ENCODE peak calls at places on chromosome 12, in eight cellular contexts. E is mesothelial cell of epicardium, H is nephron progenitor cell, K is tibial artery, B is B cell, T is lower leg skin, D is endothelial cell, U is Peyer's patch. Q is an unnamed sample.

GRCh38 chr12:9319044-9319841 is 111.0 kb upstream of the PZP start:
- DNase-seq in H (no peak), E (no peak), B (no peak), T (no peak), D (no peak), U (no peak), K (no peak), Q (no peak)

GRCh38 chr12:95208678-95209077 is 8.6 kb downstream of the FGD6 start:
- DNase-seq in D (no peak), K (no peak), T (no peak), B (no peak), E (no peak), H (no peak), U (no peak), Q (no peak)

GRCh38 chr12:98686603-98687002 is 41.5 kb downstream of the APAF1 start:
- DNase-seq in K (no peak), T (no peak), B (no peak), D (no peak), U (no peak), H (no peak), E (no peak), Q (no peak)

GRCh38 chr12:75938189-75938588 is 93.4 kb downstream of the PHLDA1 start:
- DNase-seq in H (no peak), B (no peak), E (no peak), U (no peak), D (no peak), K (no peak), T (no peak), Q (no peak)

GRCh38 chr12:124411291-124411878 is 116.5 kb downstream of the RFLNA start:
- DNase-seq in H (peak), E (no peak), B (no peak), U (no peak), K (peak), T (peak), D (no peak), Q (no peak)

GRCh38 chr12:49985981-49986380 is 13.2 kb downstream of the AQP6 start:
- DNase-seq in U (no peak), T (peak), K (no peak), D (no peak), B (no peak), E (no peak), H (no peak), Q (no peak)

GRCh38 chr12:121799175-121799841 is 4.5 kb upstream of the SETD1B start:
- DNase-seq in T (peak), D (no peak), E (no peak), U (no peak), B (peak), H (peak), K (peak), Q (no peak)

GRCh38 chr12:121214855-121215745 is 5.2 kb downstream of the P2RX4 start:
- DNase-seq in T (no peak), H (no peak), U (no peak), E (no peak), K (peak), D (no peak), B (no peak), Q (no peak)

GRCh38 chr12:7127916-7128626 is 618 bp downstream of the RBP5 start:
- DNase-seq in K (no peak), H (no peak), U (no peak), D (no peak), T (no peak), B (no peak), E (no peak), Q (no peak)

GRCh38 chr12:47433876-47434275 is 272.0 kb downstream of the RPAP3 start:
- DNase-seq in T (no peak), H (no peak), B (no peak), D (no peak), E (no peak), K (no peak), U (no peak), Q (no peak)

GRCh38 chr12:18224745-18225144 is 36.6 kb upstream of the PIK3C2G start:
- DNase-seq in B (no peak), E (no peak), K (no peak), D (no peak), T (no peak), U (no peak), H (no peak), Q (no peak)

GRCh38 chr12:52650520-52651081 is 1.4 kb downstream of the KRT2 start:
- DNase-seq in K (no peak), T (peak), U (no peak), H (no peak), D (no peak), B (no peak), E (no peak), Q (no peak)

GRCh38 chr12:1453801-1454200 is 140.6 kb downstream of the FBXL14 start:
- DNase-seq in E (no peak), H (peak), U (no peak), D (no peak), T (no peak), K (no peak), B (no peak), Q (no peak)

GRCh38 chr12:112998997-112999767 is 20.9 kb downstream of the OAS2 start:
- DNase-seq in K (no peak), D (no peak), B (peak), H (no peak), U (peak), E (no peak), T (no peak), Q (no peak)

GRCh38 chr12:87509233-87509820 is 519.9 kb downstream of the C12orf50 start:
- DNase-seq in B (no peak), U (no peak), H (no peak), E (no peak), D (no peak), K (no peak), T (no peak), Q (no peak)

GRCh38 chr12:52246720-52247621 is 13.9 kb downstream of the KRT7 start:
- DNase-seq in H (no peak), T (peak), K (no peak), B (no peak), E (no peak), U (no peak), D (no peak), Q (no peak)

GRCh38 chr12:49730568-49731101 is 10.7 kb upstream of the TMBIM6 start:
- DNase-seq in D (no peak), B (no peak), T (no peak), K (no peak), H (no peak), U (no peak), E (no peak), Q (no peak)

GRCh38 chr12:107011519-107011918 is 24.6 kb upstream of the MTERF2 start:
- DNase-seq in K (no peak), H (no peak), U (no peak), B (no peak), T (no peak), D (no peak), E (no peak), Q (no peak)

GRCh38 chr12:107017042-107017441 is 30.1 kb upstream of the MTERF2 start:
- DNase-seq in E (no peak), D (no peak), K (no peak), H (no peak), B (no peak), T (no peak), U (no peak), Q (no peak)

GRCh38 chr12:107012736-107013425 is 25.9 kb upstream of the MTERF2 start:
- DNase-seq in U (no peak), D (no peak), H (no peak), B (no peak), K (no peak), T (no peak), E (no peak), Q (no peak)

GRCh38 chr12:107019546-107019945 is 32.6 kb upstream of the MTERF2 start:
- DNase-seq in D (no peak), H (no peak), U (no peak), E (no peak), K (no peak), B (no peak), T (no peak), Q (no peak)

DNA sequence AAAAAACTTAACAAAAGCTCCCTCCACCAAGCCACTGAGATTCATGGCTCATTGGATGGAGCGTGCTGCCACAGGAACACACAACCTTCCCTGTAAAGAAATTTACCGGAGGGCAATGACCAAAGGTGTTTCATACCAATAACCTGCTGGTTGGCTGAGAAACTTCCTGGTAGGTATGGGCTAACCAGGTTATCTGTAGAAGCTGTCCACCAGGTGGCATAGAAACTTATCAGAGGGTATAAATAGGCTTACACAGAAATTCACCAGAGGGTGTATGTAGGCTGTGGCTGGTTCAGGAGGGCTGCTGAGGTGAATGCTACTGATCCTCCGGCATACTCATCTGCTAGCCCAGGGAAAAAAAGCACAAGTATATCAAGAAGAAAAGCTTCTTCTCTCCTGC is 27.1 kb upstream of the MTERF2 start:
- DNase-seq in T (no peak), K (no peak), H (no peak), D (no peak), E (no peak), U (no peak), B (no peak), Q (no peak)
- TF ChIP-seq CTCF in T (no peak), K (no peak), H (no peak), D (peak), E (no peak), U (no peak), B (no peak), Q (peak)

DNA sequence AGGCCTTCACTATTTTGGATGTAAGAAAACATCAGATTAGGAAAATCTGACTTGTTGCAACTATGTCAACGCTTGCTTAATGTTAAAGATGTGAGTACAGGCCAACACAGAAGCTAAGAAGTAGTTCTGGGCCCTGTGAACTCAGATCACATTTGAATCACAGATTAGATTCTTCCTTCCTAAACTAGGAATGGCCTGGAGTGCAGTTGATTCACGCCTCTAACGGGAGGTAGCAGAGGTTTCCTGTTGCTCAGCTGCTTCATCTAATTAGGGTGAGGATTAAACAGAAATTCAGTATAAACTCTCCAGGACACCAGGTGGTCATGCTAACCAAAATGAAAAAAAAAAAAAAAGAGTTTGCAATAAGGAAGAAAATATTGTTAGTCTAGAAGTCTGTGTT is 314.3 kb downstream of the TRHDE start:
- DNase-seq in B (no peak), D (no peak), U (no peak), E (no peak), T (no peak), H (no peak), K (no peak), Q (no peak)
- TF ChIP-seq CTCF in B (no peak), D (no peak), U (no peak), E (no peak), T (no peak), H (no peak), K (no peak), Q (no peak)

DNA sequence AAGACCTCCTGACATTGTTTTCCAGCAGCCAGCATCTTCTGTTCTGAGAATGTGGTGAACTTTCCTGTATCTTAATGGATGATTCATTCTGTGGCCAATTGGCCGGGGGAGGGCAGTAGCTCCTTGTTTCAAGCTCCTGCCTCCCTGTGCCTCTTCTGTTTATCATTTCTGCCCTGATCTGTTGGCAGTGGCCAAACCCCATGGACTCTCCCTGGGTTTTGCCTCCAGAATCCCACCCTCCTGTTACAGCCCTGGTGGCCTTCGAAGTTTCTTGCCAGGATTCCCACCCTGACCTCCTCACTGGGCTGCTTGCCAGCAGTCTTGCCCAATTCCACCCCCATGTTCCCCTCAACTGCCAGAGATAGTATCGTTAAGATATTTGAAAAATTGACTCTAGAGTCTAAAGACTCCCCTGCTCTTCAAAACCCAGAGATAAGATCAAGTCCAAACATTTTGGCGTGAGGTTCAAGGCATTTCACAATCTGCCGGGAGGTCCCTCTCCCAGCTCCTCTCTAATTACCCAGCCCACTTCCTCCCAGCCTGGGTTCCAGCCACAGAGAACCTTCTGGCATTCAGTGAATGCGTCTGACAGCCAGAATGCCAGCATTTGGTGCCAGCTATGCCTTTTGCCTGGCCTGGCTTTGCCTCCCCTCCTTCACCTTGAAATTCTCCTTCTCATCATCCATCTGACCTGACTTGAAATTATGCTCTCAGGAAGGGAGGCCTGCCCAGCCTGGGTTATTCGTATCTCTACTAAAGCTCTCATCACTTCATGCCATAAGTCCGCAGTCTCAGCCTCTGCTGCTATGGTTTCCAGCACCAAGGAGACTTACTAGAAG is 37.7 kb upstream of the TXNRD1 start:
- DNase-seq in H (no peak), T (peak), E (no peak), B (no peak), U (peak), D (no peak), K (peak), Q (no peak)
- TF ChIP-seq CTCF in H (no peak), T (no peak), E (no peak), B (no peak), U (no peak), D (no peak), K (no peak), Q (no peak)

GRCh38 chr12:11805043-11805442 is 155.6 kb downstream of the ETV6 start:
- DNase-seq in D (no peak), H (no peak), U (no peak), B (no peak), T (no peak), E (no peak), K (no peak), Q (no peak)
- TF ChIP-seq CTCF in D (peak), H (no peak), U (no peak), B (no peak), T (no peak), E (peak), K (no peak), Q (peak)

GRCh38 chr12:131053567-131053966 is 99.9 kb downstream of the ADGRD1 start:
- DNase-seq in B (no peak), E (no peak), H (no peak), T (no peak), D (no peak), U (no peak), K (no peak), Q (no peak)
- TF ChIP-seq CTCF in B (no peak), E (no peak), H (no peak), T (no peak), D (no peak), U (no peak), K (no peak), Q (no peak)

DNA sequence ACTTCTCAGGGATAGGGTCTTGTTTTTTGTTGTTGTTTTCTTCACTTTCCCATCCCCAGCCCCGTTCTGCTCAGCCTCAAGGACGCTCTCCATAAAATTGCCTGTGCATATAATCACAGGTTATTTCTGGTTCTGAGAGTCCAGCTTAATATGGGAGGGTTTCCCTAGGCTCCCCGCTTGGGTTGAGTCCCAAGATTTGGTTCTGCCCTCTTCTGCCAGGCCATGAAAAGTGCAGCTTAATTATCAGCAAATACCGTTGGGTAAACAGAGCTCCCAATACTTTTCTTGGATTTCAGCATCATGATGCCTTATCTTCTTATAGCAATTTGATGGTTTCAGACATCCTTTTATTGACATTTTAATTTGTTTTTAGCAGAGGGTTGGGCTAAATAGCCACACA is 75.6 kb downstream of the GRIN2B start:
- DNase-seq in E (no peak), K (no peak), B (no peak), T (no peak), H (no peak), D (no peak), U (no peak), Q (no peak)
- TF ChIP-seq CTCF in E (no peak), K (no peak), B (no peak), T (no peak), H (no peak), D (no peak), U (no peak), Q (no peak)

GRCh38 chr12:102526701-102527100 is 46.3 kb upstream of the IGF1 start:
- DNase-seq in E (no peak), H (no peak), K (no peak), D (no peak), U (no peak), T (no peak), B (no peak), Q (no peak)

GRCh38 chr12:102527256-102527720 is 46.9 kb upstream of the IGF1 start:
- DNase-seq in K (no peak), B (no peak), U (no peak), E (no peak), H (no peak), T (no peak), D (no peak), Q (no peak)

GRCh38 chr12:102518871-102519270 is 38.5 kb upstream of the IGF1 start:
- DNase-seq in D (no peak), U (no peak), E (no peak), B (no peak), H (no peak), T (no peak), K (no peak), Q (no peak)

GRCh38 chr12:102521662-102522277 is 41.4 kb upstream of the IGF1 start:
- DNase-seq in T (no peak), E (no peak), D (no peak), K (no peak), H (no peak), B (no peak), U (no peak), Q (no peak)

GRCh38 chr12:102522768-102523167 is 42.4 kb upstream of the IGF1 start:
- DNase-seq in B (no peak), U (no peak), K (no peak), T (no peak), E (no peak), D (no peak), H (no peak), Q (no peak)
- TF ChIP-seq CTCF in B (no peak), U (no peak), K (no peak), T (no peak), E (no peak), D (no peak), H (no peak), Q (peak)

DNA sequence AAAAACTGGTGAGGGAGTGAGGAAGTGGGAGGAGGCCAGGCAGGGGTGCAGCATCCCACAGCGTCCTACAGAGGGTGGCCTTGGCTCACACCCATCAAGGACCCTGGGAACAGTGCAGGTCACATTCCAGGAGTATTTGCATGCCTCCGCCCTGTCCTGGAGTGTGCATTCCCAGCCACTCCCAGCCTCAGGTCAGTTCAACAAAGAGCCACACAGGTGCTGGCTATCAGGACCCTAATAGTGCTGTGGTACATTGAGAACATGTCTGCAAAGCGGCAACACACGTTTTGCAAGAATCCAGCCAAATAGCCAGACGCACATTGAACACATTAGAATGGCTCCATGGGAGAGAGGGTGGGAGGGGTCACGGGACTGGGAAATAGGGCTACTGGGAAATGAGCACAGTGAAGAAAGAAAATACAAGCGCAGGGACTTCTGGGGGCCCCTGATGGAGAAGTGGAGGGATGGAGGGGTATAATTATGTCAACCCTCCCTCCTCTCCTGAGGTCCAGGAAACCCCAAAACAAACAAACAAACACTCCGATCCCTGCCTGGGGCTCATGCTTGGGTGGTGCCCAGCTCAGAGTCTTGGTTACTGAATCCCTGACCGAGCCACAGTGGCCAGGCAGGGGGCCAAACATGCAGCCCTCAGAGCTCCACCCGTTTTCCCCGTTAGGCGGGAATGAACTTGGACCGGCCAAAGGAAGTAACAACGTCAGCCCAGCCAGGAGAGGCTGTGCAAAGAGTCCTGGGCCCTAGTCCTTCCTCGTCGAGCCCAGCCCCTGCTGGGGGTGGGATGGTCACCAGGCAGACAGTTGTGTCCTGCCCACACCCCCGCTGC is 36.4 kb downstream of the CMKLR1 start:
- DNase-seq in K (peak), T (peak), B (no peak), H (peak), U (no peak), E (no peak), D (no peak), Q (peak)
- TF ChIP-seq CTCF in K (no peak), T (no peak), B (no peak), H (no peak), U (no peak), E (no peak), D (no peak), Q (peak)